ENCODE peak calls at places on chromosome 13, in five cellular contexts. L, D, G, Q and R are unnamed samples.
A peak's percentile ranks its signal among the peaks of the same experiment; 100 is the strongest.

GRCh38 chr13:91776650-91777193 is 378.3 kb downstream of the GPC5 start:
- DNase-seq in L (no peak), D (no peak), G (no peak), Q (no peak), R (no peak)

GRCh38 chr13:36919833-36920611 is at the start of gene SMAD9:
- DNase-seq in L (peak; percentile 76), D (no peak), G (peak; percentile 33), Q (peak; percentile 53), R (peak; percentile 53)

GRCh38 chr13:41458939-41459753 is 1.8 kb downstream of the RGCC start:
- DNase-seq in L (no peak), D (peak; percentile 25), G (peak; percentile 3), Q (no peak), R (no peak)

GRCh38 chr13:50384724-50385123 is 369.5 kb downstream of the KCNRG start:
- DNase-seq in L (no peak), D (no peak), G (no peak), Q (no peak), R (no peak)

GRCh38 chr13:109790951-109791605 is 4.7 kb upstream of the IRS2 start:
- DNase-seq in L (no peak), D (no peak), G (peak; percentile 19), Q (peak; percentile 40), R (no peak)

GRCh38 chr13:112783135-112783945 is 93.5 kb downstream of the ATP11A start:
- DNase-seq in L (no peak), D (peak; percentile 57), G (no peak), Q (no peak), R (no peak)

GRCh38 chr13:21695536-21695935 is 24.7 kb downstream of the FGF9 start:
- DNase-seq in L (no peak), D (no peak), G (no peak), Q (no peak), R (no peak)

GRCh38 chr13:20828540-20829364 is 55.0 kb upstream of the EEF1AKMT1 start:
- DNase-seq in L (peak; percentile 16), D (peak; percentile 34), G (peak; percentile 14), Q (no peak), R (no peak)

GRCh38 chr13:47457631-47458030 is 543.4 kb downstream of the SUCLA2 start:
- DNase-seq in L (no peak), D (peak; percentile 43), G (no peak), Q (no peak), R (no peak)

GRCh38 chr13:113297370-113297871 is 382 bp downstream of the LAMP1 start:
- DNase-seq in L (no peak), D (no peak), G (no peak), Q (peak; percentile 45), R (peak; percentile 42)

GRCh38 chr13:44040070-44040753 is 160.5 kb downstream of the LACC1 start:
- DNase-seq in L (no peak), D (no peak), G (no peak), Q (no peak), R (no peak)

GRCh38 chr13:95677564-95678386 is 836 bp downstream of the DNAJC3 start:
- DNase-seq in L (no peak), D (no peak), G (no peak), Q (peak; percentile 47), R (no peak)

GRCh38 chr13:31946091-31946770 is 85.3 kb upstream of the FRY start:
- DNase-seq in L (no peak), D (peak; percentile 70), G (no peak), Q (no peak), R (no peak)

GRCh38 chr13:43830481-43830873 is 43.7 kb upstream of the ENOX1 start:
- DNase-seq in L (no peak), D (peak; percentile 91), G (no peak), Q (no peak), R (no peak)

GRCh38 chr13:78137404-78138142 is 218.9 kb upstream of the EDNRB start:
- DNase-seq in L (peak; percentile 41), D (peak; percentile 20), G (peak; percentile 35), Q (peak; percentile 66), R (no peak)

GRCh38 chr13:89695343-89696257 is 1651.9 kb upstream of the MIR17HG start:
- DNase-seq in L (peak; percentile 68), D (no peak), G (peak; percentile 67), Q (peak; percentile 46), R (peak; percentile 42)

GRCh38 chr13:40786568-40786996 is 2.8 kb upstream of the SLC25A15 start:
- DNase-seq in L (no peak), D (no peak), G (no peak), Q (peak; percentile 8), R (no peak)

GRCh38 chr13:72255908-72256307 is 388.9 kb upstream of the DACH1 start:
- DNase-seq in L (peak; percentile 31), D (no peak), G (peak; percentile 24), Q (peak; percentile 75), R (peak; percentile 14)

GRCh38 chr13:59449750-59450149 is 714.0 kb downstream of the DIAPH3 start:
- DNase-seq in L (no peak), D (no peak), G (no peak), Q (no peak), R (no peak)

GRCh38 chr13:45231722-45232121 is 30.9 kb upstream of the KCTD4 start:
- DNase-seq in L (no peak), D (no peak), G (no peak), Q (no peak), R (no peak)

GRCh38 chr13:74278901-74279300 is 144.7 kb upstream of the KLF12 start:
- DNase-seq in L (no peak), D (no peak), G (no peak), Q (no peak), R (no peak)

GRCh38 chr13:45749026-45749759 is 47.1 kb downstream of the CBY2 start:
- DNase-seq in L (no peak), D (no peak), G (no peak), Q (no peak), R (no peak)

GRCh38 chr13:46523972-46524737 is 28.8 kb upstream of the LRCH1 start:
- DNase-seq in L (no peak), D (no peak), G (no peak), Q (no peak), R (no peak)

GRCh38 chr13:80050252-80050651 is 290.7 kb downstream of the SPRY2 start:
- DNase-seq in L (no peak), D (no peak), G (no peak), Q (no peak), R (no peak)

GRCh38 chr13:67223024-67223423 is 7.1 kb downstream of the PCDH9 start:
- DNase-seq in L (no peak), D (no peak), G (no peak), Q (no peak), R (no peak)

GRCh38 chr13:66803759-66804456 is 426.2 kb downstream of the PCDH9 start:
- DNase-seq in L (no peak), D (no peak), G (no peak), Q (no peak), R (no peak)

GRCh38 chr13:110726726-110727125 is 13.2 kb downstream of the ING1 start:
- DNase-seq in L (no peak), D (no peak), G (no peak), Q (no peak), R (no peak)

GRCh38 chr13:99178636-99179035 is 22.0 kb upstream of the UBAC2 start:
- DNase-seq in L (no peak), D (no peak), G (no peak), Q (no peak), R (no peak)

GRCh38 chr13:83065136-83065535 is 817.1 kb downstream of the SLITRK1 start:
- DNase-seq in L (no peak), D (peak; percentile 55), G (no peak), Q (no peak), R (no peak)

GRCh38 chr13:97221046-97221445 is 1.1 kb upstream of the MBNL2 start:
- DNase-seq in L (no peak), D (no peak), G (no peak), Q (no peak), R (no peak)

GRCh38 chr13:30889196-30889690 is 16.8 kb upstream of the MEDAG start:
- DNase-seq in L (no peak), D (no peak), G (no peak), Q (no peak), R (no peak)

GRCh38 chr13:30898721-30899188 is 7.3 kb upstream of the MEDAG start:
- DNase-seq in L (no peak), D (peak; percentile 91), G (no peak), Q (no peak), R (no peak)

GRCh38 chr13:30898070-30898469 is 8.0 kb upstream of the MEDAG start:
- DNase-seq in L (no peak), D (no peak), G (no peak), Q (no peak), R (no peak)

GRCh38 chr13:30895773-30896172 is 10.3 kb upstream of the MEDAG start:
- DNase-seq in L (no peak), D (peak; percentile 74), G (no peak), Q (no peak), R (no peak)

DNA sequence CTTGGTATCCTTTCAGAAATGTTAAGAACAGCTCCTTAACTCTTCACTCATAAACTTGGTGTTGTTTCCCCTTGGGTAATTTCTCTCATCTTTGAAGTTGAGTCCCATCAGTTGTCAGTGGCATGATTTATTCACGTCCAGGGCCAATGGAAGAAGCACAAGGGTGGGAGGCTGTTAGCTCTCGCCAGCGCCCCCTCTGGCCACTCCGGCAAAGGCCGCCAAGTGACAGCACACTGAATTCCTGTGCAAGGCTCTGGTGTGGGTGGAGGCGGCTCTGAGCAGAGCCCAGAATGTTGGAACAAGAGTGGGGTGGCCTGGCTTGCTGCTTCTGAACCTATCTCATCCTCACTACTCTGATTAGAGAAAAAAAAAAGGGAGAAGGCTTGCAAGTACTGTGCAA is 13.1 kb upstream of the MEDAG start:
- DNase-seq in L (peak; percentile 75), D (no peak), G (peak; percentile 47), Q (peak; percentile 83), R (peak; percentile 21)
- TF ChIP-seq CTCF in L (peak; percentile 57), D (peak; percentile 67), G (peak; percentile 62), Q (peak; percentile 92), R (peak; percentile 59)

GRCh38 chr13:49066856-49067255 is 91.1 kb downstream of the FNDC3A start:
- DNase-seq in L (no peak), D (no peak), G (no peak), Q (no peak), R (no peak)

GRCh38 chr13:49071341-49071937 is 95.7 kb downstream of the FNDC3A start:
- DNase-seq in L (no peak), D (no peak), G (no peak), Q (no peak), R (no peak)
- TF ChIP-seq CTCF in L (no peak), D (no peak), G (no peak), Q (no peak), R (no peak)

DNA sequence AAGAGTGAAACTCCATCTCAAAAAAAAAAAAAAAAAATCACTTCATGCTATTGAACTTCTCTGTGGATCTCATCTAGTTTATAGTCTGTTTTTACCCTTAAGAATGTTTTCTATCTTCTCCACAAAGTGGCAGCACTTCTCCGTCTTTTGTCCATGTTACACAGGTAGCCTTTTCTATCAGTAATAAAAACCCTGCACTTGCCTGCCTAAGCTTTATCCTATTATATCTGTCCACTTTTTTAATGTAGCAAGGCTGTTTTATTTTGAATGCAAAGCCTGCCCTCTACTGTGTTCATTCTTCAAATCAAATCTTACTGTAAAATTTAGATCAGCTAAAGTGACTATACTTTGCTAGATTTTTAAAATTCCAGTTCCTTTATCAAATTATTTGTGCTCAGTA is 124.0 kb downstream of the STOML3 start:
- DNase-seq in L (no peak), D (no peak), G (no peak), Q (no peak), R (no peak)
- TF ChIP-seq CTCF in L (no peak), D (no peak), G (no peak), Q (no peak), R (no peak)

GRCh38 chr13:39417131-39417530 is 185.9 kb downstream of the LHFPL6 start:
- DNase-seq in L (peak; percentile 28), D (no peak), G (peak; percentile 40), Q (peak; percentile 45), R (no peak)
- TF ChIP-seq CTCF in L (peak; percentile 50), D (peak; percentile 7), G (peak; percentile 55), Q (peak; percentile 65), R (peak; percentile 58)